ENCODE peak calls at places on chromosomes 1 and 21, in six cellular contexts. T is prostate gland, Z is K562, Y is suprapubic skin, S is HCT116, C is vagina. G is an unnamed sample.

GRCh38 chr1:232962761-232963357 is 12.4 kb downstream of the NTPCR start:
- DNase-seq in Y (no peak), Z (no peak), S (no peak), T (no peak), C (no peak), G (no peak)

GRCh38 chr1:162222735-162223134 is 153.2 kb downstream of the NOS1AP start:
- DNase-seq in C (no peak), S (no peak), T (no peak), Z (no peak), Y (no peak), G (no peak)

GRCh38 chr21:44727321-44727720 is 15.9 kb upstream of the TSPEAR start:
- DNase-seq in C (no peak), Z (no peak), Y (peak; percentile 66), T (no peak), S (no peak), G (no peak)

GRCh38 chr1:74579425-74579824 is 67.0 kb upstream of the LRRC53 start:
- DNase-seq in Z (no peak), T (no peak), S (no peak), Y (no peak), C (no peak), G (no peak)

GRCh38 chr21:26070822-26071425 is 99.6 kb downstream of the APP start:
- DNase-seq in Z (no peak), S (no peak), T (no peak), C (no peak), Y (no peak), G (peak; percentile 35)

GRCh38 chr1:16903054-16903453 is 7.3 kb downstream of the RNU1-2 start:
- DNase-seq in T (no peak), Y (peak; percentile 76), S (no peak), Z (no peak), C (no peak), G (no peak)

GRCh38 chr1:212317916-212318315 is 32.7 kb downstream of the PPP2R5A start:
- DNase-seq in S (no peak), C (no peak), Y (no peak), Z (no peak), T (no peak), G (peak; percentile 24)

GRCh38 chr1:29584816-29585600 is 348.7 kb downstream of the PTPRU start:
- DNase-seq in Z (no peak), S (no peak), C (no peak), T (no peak), Y (no peak), G (no peak)

GRCh38 chr1:219746141-219746540 is 133.2 kb upstream of the ZC3H11B start:
- DNase-seq in T (no peak), C (no peak), Y (no peak), Z (no peak), S (no peak), G (no peak)

GRCh38 chr1:55833452-55834160 is 618.4 kb upstream of the USP24 start:
- DNase-seq in Y (no peak), T (no peak), C (no peak), Z (no peak), S (no peak), G (no peak)

GRCh38 chr1:38034871-38035270 is 11.7 kb downstream of the POU3F1 start:
- DNase-seq in C (no peak), Y (no peak), Z (no peak), T (no peak), S (no peak), G (no peak)

GRCh38 chr1:173002891-173003582 is 47.7 kb downstream of the TNFSF18 start:
- DNase-seq in C (no peak), T (no peak), S (no peak), Y (no peak), Z (no peak), G (no peak)

GRCh38 chr1:11653616-11654570 is at the start of gene FBXO2:
- DNase-seq in C (no peak), S (peak; percentile 26), Y (no peak), T (no peak), Z (peak; percentile 82), G (peak; percentile 33)

GRCh38 chr1:17982197-17982596 is 125.4 kb upstream of the IGSF21 start:
- DNase-seq in Y (no peak), C (no peak), T (no peak), Z (no peak), S (no peak), G (no peak)

GRCh38 chr1:150168960-150169565 is 19.3 kb downstream of the PLEKHO1 start:
- DNase-seq in S (peak; percentile 59), C (no peak), Z (peak; percentile 82), Y (peak; percentile 85), T (peak; percentile 61), G (peak; percentile 74)

GRCh38 chr1:244865820-244866219 is 1.5 kb upstream of the HNRNPU start:
- DNase-seq in C (no peak), S (no peak), T (no peak), Z (no peak), Y (no peak), G (no peak)
- H3K4me3 ChIP-seq in C (no peak overlapping the region), S (no peak overlapping the region), T (no peak overlapping the region), Z (peak overlapping the region; percentile 96), Y (no peak overlapping the region), G (no peak overlapping the region)

DNA sequence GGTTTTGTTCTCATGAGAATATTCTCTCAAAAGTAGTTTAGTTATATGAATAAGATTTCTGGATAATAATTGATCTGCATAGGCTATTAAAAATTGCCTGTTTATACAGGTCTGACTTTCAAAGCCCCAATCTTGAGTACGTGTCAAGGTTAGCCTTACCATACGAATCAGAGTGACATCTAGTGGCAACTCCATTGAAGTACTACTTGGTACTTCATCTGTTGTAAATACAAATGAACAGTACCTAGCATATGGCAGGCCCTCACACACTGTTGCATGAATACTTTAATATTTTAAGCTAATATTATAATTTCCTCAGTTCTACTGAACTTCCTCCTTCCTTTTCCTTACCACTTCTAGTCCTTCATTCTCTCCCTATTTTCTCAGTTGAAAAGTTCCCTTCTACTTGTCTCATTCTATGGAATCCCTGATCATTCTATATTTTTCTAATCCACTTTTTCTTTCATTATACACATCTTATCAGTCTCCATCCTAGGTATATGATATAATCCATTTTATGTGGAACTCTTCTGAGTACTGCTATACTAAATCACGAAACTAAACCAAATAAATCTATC is 101.2 kb downstream of the AKT3 start:
- DNase-seq in Y (no peak), C (no peak), S (peak; percentile 63), Z (peak; percentile 54), T (peak; percentile 61), G (no peak)
- TF ChIP-seq POLR2AphosphoS5 in Y (no peak), C (peak; percentile 35), S (no peak), Z (no peak), T (peak; percentile 58), G (no peak)

GRCh38 chr1:35184495-35185199 is 8.3 kb downstream of the SFPQ start:
- DNase-seq in S (no peak), C (no peak), Y (no peak), Z (no peak), T (no peak), G (no peak)
- H3K36me3 ChIP-seq in S (peaks cover 100% of the 10 kb centered on the region), C (peaks cover 15% of the 10 kb centered on the region), Y (peaks cover 100% of the 10 kb centered on the region), Z (peaks cover 99% of the 10 kb centered on the region), T (peaks cover 19% of the 10 kb centered on the region), G (peaks cover 86% of the 10 kb centered on the region)

DNA sequence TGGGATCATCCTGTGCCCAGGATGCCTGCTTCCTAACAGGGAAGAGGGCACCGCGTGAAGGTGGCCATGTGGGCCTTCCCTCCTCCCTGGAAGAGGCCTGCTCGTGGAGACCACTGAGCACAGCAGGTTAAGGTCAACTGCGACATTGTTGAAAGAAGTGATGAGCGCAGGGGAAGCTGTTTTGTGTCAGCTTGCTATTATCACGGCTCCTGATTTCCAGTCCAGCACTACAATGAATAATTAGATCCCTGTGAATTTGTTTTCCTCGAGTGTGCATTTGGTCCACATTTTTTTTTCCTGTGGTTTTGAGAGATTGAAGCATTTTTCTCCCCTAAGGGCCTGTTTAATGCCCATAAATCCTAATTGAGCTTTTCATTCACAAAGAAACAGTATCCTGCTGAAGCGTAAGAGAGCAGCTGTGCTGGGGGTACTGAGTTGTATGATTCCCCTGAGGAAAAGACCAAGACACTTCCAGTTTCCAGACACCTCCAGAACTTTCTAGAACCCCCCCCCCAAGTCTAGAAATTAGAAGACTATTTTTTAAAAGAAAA is 204.9 kb downstream of the KCNJ6 start:
- DNase-seq in T (no peak), Y (no peak), Z (no peak), C (no peak), S (no peak), G (no peak)
- H3K4me3 ChIP-seq in T (no peak overlapping the region), Y (no peak overlapping the region), Z (no peak overlapping the region), C (no peak overlapping the region), S (no peak overlapping the region), G (no peak overlapping the region)

GRCh38 chr1:174209347-174210187 is 50.2 kb downstream of the RABGAP1L start:
- DNase-seq in C (no peak), Z (no peak), Y (no peak), T (no peak), S (no peak), G (no peak)

GRCh38 chr1:174200746-174201145 is 41.4 kb downstream of the RABGAP1L start:
- DNase-seq in Z (no peak), T (no peak), Y (no peak), C (no peak), S (no peak), G (no peak)

GRCh38 chr1:174206148-174206826 is 47.0 kb downstream of the RABGAP1L start:
- DNase-seq in C (no peak), Y (no peak), Z (no peak), S (no peak), T (no peak), G (no peak)

GRCh38 chr1:174204697-174205308 is 45.5 kb downstream of the RABGAP1L start:
- DNase-seq in C (no peak), T (no peak), S (peak; percentile 63), Y (no peak), Z (no peak), G (no peak)
- TF ChIP-seq POLR2AphosphoS5 in C (no peak), T (no peak), S (no peak), Y (no peak), Z (peak; percentile 71), G (no peak)

G was measured in transverse colon.